ENCODE peak calls at places on chromosomes 3 and 15, in seven cellular contexts. U is AG09309, X is mucosa of descending colon, M is tibial artery, F is ascending aorta, R is cardiac muscle cell, S is AG04449. O is an unnamed sample.

GRCh38 chr3:27903447-27903846 is 181.3 kb upstream of the EOMES start:
- DNase-seq in U (no peak), X (no peak), M (no peak), F (no peak), R (no peak), S (no peak), O (no peak)

GRCh38 chr3:62870321-62870720 is 4.9 kb downstream of the CADPS start:
- DNase-seq in U (peak), X (no peak), M (no peak), F (no peak), R (no peak), S (no peak), O (no peak)

GRCh38 chr3:52636673-52637072 is 49.0 kb downstream of the PBRM1 start:
- DNase-seq in U (no peak), X (peak), M (no peak), F (no peak), R (no peak), S (no peak), O (no peak)

GRCh38 chr15:65869954-65870871 is 922 bp downstream of the RAB11A start:
- DNase-seq in U (no peak), X (peak), M (peak), F (no peak), R (peak), S (no peak), O (no peak)

GRCh38 chr3:68893600-68894239 is 38.6 kb downstream of the TAFA4 start:
- DNase-seq in U (peak), X (peak), M (no peak), F (no peak), R (peak), S (no peak), O (no peak)

GRCh38 chr15:74378853-74379252 is 11.4 kb upstream of the CYP11A1 start:
- DNase-seq in U (no peak), X (no peak), M (no peak), F (no peak), R (no peak), S (no peak), O (no peak)

GRCh38 chr3:46998121-46998851 is 18.8 kb downstream of the NBEAL2 start:
- DNase-seq in U (no peak), X (peak), M (peak), F (peak), R (peak), S (no peak), O (no peak)

GRCh38 chr3:177574232-177574856 is 377.1 kb upstream of the TBL1XR1 start:
- DNase-seq in U (no peak), X (peak), M (no peak), F (no peak), R (peak), S (peak), O (no peak)

GRCh38 chr3:9826815-9827574 is 16.8 kb downstream of the RPUSD3 start:
- DNase-seq in U (no peak), X (peak), M (no peak), F (no peak), R (no peak), S (no peak), O (no peak)

GRCh38 chr3:146308682-146309081 is 57.8 kb upstream of the PLSCR4 start:
- DNase-seq in U (peak), X (no peak), M (no peak), F (no peak), R (no peak), S (peak), O (no peak)

GRCh38 chr3:105367063-105367405 is 325 bp downstream of the ALCAM start:
- DNase-seq in U (no peak), X (peak), M (peak), F (no peak), R (peak), S (no peak), O (no peak)

GRCh38 chr3:150370129-150370602 is 37.9 kb upstream of the TSC22D2 start:
- DNase-seq in U (peak), X (peak), M (peak), F (peak), R (peak), S (peak), O (peak)

GRCh38 chr3:43732747-43733425 is 42.1 kb downstream of the ABHD5 start:
- DNase-seq in U (no peak), X (no peak), M (no peak), F (no peak), R (no peak), S (no peak), O (no peak)

GRCh38 chr15:37516628-37517027 is 416.3 kb upstream of the MEIS2 start:
- DNase-seq in U (no peak), X (no peak), M (no peak), F (no peak), R (no peak), S (no peak), O (no peak)

GRCh38 chr3:54696313-54696712 is 231.5 kb downstream of the LRTM1 start:
- DNase-seq in U (no peak), X (no peak), M (no peak), F (no peak), R (no peak), S (no peak), O (no peak)

GRCh38 chr15:35399901-35400300 is 146.1 kb downstream of the DPH6 start:
- DNase-seq in U (no peak), X (no peak), M (no peak), F (no peak), R (no peak), S (no peak), O (no peak)

GRCh38 chr15:78167227-78167888 is 18.2 kb downstream of the IDH3A start:
- DNase-seq in U (no peak), X (no peak), M (no peak), F (no peak), R (no peak), S (no peak), O (no peak)

GRCh38 chr3:100226712-100227429 is 33.9 kb upstream of the TBC1D23 start:
- DNase-seq in U (no peak), X (no peak), M (no peak), F (no peak), R (no peak), S (no peak), O (no peak)

GRCh38 chr3:152300029-152300764 is 31.5 kb downstream of the MBNL1 start:
- DNase-seq in U (no peak), X (no peak), M (no peak), F (no peak), R (no peak), S (no peak), O (no peak)
- H3K4me3 ChIP-seq in U (no peak), X (no peak), M (peak), F (peak), R (no peak), S (peak), O (peak)

GRCh38 chr15:47720555-47720954 is 3.2 kb downstream of the SEMA6D start:
- DNase-seq in U (no peak), X (no peak), M (no peak), F (no peak), R (no peak), S (no peak), O (no peak)
- H3K4me3 ChIP-seq in U (no peak), X (no peak), M (no peak), F (peak), R (peak), S (peak), O (no peak)

GRCh38 chr15:99707481-99708270 is 25.6 kb downstream of the LYSMD4 start:
- DNase-seq in U (no peak), X (no peak), M (no peak), F (no peak), R (no peak), S (no peak), O (no peak)
- H3K4me3 ChIP-seq in U (no peak), X (no peak), M (peak), F (peak), R (no peak), S (no peak), O (no peak)

DNA sequence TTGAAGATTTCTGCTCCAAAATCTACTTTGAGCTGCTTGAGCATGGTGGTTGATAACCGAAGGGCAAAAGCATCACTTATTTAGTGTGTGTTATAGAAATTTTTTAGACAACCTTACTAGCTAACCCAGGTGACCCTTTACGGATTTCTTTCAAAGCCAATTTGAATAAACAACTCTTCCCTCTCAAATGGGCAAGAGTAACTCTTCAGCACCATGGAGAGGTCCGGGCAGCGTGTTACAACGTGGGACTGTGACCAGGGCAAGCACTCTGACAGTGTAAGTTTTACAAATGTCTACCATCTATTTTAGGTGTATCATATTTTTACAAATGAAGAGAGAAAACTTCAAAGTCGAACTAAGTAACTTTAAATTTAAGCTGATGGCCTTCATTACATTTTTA is 471.8 kb downstream of the MFSD1 start:
- DNase-seq in U (no peak), X (peak), M (no peak), F (no peak), R (peak), S (no peak), O (no peak)
- H3K4me3 ChIP-seq in U (no peak), X (no peak), M (no peak), F (no peak), R (no peak), S (no peak), O (no peak)

GRCh38 chr3:158769519-158770253 is 32.2 kb upstream of the MFSD1 start:
- DNase-seq in U (no peak), X (no peak), M (no peak), F (no peak), R (no peak), S (no peak), O (no peak)

GRCh38 chr3:158770254-158771017 is 31.4 kb upstream of the MFSD1 start:
- DNase-seq in U (no peak), X (no peak), M (no peak), F (no peak), R (no peak), S (peak), O (no peak)

GRCh38 chr3:158768881-158769518 is 32.9 kb upstream of the MFSD1 start:
- DNase-seq in U (peak), X (peak), M (no peak), F (no peak), R (no peak), S (peak), O (peak)

GRCh38 chr3:158766364-158766763 is 34.1 kb upstream of the RARRES1 start:
- DNase-seq in U (no peak), X (no peak), M (no peak), F (no peak), R (no peak), S (no peak), O (no peak)

DNA sequence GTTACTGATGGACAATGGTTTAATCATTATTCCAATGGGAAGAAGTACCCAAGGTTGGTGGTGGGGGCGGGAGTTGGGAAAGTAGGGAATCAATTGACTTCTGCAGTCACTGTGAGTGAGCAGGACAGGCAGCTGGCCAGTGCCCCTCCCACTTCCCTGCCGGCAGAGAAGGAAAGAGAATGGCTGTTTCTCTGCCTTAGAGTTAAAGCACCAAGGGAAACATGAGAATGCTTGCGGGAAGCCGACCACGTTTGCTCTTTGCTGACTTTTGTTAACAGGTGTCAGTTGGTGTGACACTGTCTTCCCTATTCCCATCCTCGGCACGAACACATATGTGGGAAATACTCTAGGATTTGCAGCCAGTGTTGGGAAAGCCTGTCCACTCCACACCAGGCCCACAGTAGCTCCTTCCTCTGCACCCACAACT is 33.5 kb upstream of the MFSD1 start:
- DNase-seq in U (no peak), X (peak), M (peak), F (no peak), R (peak), S (no peak), O (no peak)
- H3K4me3 ChIP-seq in U (no peak), X (no peak), M (no peak), F (no peak), R (no peak), S (no peak), O (peak)

DNA sequence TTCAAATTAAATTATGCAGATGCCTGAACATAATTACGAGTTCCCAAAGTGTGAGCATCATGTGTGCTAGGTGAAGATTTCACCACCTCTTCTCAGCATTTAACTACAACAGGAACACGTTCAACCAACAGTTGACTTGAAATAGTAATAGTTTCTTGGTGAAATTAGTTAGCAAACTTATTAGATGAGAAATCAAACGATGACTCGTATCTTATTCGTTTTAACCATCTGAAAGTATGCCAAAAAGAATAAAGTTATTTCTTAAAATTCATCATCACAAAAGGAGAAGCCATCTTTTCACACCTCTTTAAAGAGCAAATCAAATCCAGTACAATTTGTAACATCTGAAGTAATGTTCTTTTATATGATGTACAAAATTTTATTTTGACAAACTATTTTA is 2.3 kb downstream of the BNC1 start:
- DNase-seq in U (no peak), X (no peak), M (no peak), F (no peak), R (no peak), S (no peak), O (no peak)
- H3K4me3 ChIP-seq in U (no peak), X (no peak), M (no peak), F (no peak), R (no peak), S (no peak), O (peak)

GRCh38 chr15:23869391-23869790 is 182.3 kb upstream of the NDN start:
- DNase-seq in U (no peak), X (peak), M (no peak), F (no peak), R (peak), S (no peak), O (no peak)
- H3K4me3 ChIP-seq in U (no peak), X (no peak), M (no peak), F (peak), R (peak), S (no peak), O (peak)

GRCh38 chr3:12886106-12886679 is 44.8 kb upstream of the RPL32 start:
- DNase-seq in U (no peak), X (no peak), M (no peak), F (no peak), R (no peak), S (no peak), O (no peak)
- H3K4me3 ChIP-seq in U (no peak), X (no peak), M (no peak), F (no peak), R (no peak), S (no peak), O (no peak)

GRCh38 chr3:188686319-188686718 is 485.5 kb upstream of the TPRG1 start:
- DNase-seq in U (no peak), X (no peak), M (no peak), F (no peak), R (no peak), S (no peak), O (no peak)
- H3K4me3 ChIP-seq in U (no peak), X (no peak), M (no peak), F (no peak), R (no peak), S (no peak), O (no peak)

DNA sequence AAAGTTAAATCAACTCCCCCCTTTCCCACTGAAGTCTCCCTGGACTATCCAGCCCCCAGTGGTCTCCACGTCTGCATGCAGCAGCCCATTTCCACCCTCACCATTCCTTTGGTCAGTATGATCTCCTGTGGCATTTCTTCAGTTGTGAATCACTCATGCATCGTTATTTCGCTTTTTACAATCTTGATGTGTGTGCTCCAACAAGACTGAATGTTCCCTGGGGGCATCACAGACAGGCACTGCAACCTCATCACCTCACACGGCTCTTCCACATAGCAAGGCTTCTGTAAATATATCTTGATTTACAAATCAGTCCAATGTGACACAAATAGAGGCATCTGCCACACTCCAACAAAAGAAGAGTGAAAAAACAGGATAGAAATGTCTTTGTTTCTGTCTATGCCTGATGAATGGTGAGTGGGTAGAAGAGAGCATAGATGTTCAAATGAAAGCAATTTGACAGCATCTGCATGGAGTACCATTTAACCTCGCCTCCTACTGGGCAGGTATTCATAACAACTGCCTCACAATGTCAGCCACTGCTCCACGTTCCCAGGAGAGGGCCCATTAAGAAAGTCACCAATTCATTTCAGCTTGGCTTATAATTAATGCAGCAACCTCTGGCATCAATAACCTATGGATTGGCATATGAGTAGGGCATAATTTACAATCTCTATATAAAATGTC is 5.2 kb downstream of the HEG1 start:
- DNase-seq in U (no peak), X (no peak), M (no peak), F (no peak), R (no peak), S (no peak), O (no peak)
- H3K4me3 ChIP-seq in U (no peak), X (no peak), M (no peak), F (no peak), R (no peak), S (no peak), O (no peak)

O was measured in epithelial cell of proximal tubule.